ENCODE peak calls at places on chromosomes 1 and 21, in four cellular contexts. J, I, H and T are unnamed samples. For H3K4me1, the result is how much of the 10 kb centered on the place peaks cover.

GRCh38 chr1:25342846-25343245 is 4.7 kb downstream of the TMEM50A start:
- DNase-seq in I (no peak), H (no peak), J (no peak), T (no peak)

GRCh38 chr1:168751195-168751650 is 22.2 kb upstream of the DPT start:
- DNase-seq in I (no peak), H (no peak), J (no peak), T (no peak)

GRCh38 chr1:1511533-1512285 is at the start of gene ATAD3A:
- DNase-seq in J (peak), I (peak), H (peak), T (peak)

GRCh38 chr1:201348211-201348566 is 29.3 kb downstream of the TNNT2 start:
- DNase-seq in I (no peak), J (peak), H (peak), T (no peak)

GRCh38 chr21:38477241-38477640 is 21.0 kb downstream of the ERG start:
- DNase-seq in J (no peak), H (no peak), I (no peak), T (no peak)

GRCh38 chr1:151914076-151914475 is 4.8 kb upstream of the THEM4 start:
- DNase-seq in H (no peak), I (no peak), J (no peak), T (no peak)

GRCh38 chr1:49102752-49103151 is 326.1 kb upstream of the BEND5 start:
- DNase-seq in H (no peak), J (no peak), I (no peak), T (no peak)

GRCh38 chr21:28283652-28284490 is 708.8 kb downstream of the LTN1 start:
- DNase-seq in I (no peak), J (no peak), H (no peak), T (no peak)

GRCh38 chr1:212528501-212528900 is 80.1 kb upstream of the ATF3 start:
- DNase-seq in H (no peak), I (no peak), J (no peak), T (no peak)

GRCh38 chr1:207050428-207050767 is 610 bp downstream of the YOD1 start:
- DNase-seq in J (peak), H (no peak), I (peak), T (no peak)

GRCh38 chr1:36871146-36871971 is 163.0 kb downstream of the GRIK3 start:
- DNase-seq in H (no peak), J (no peak), I (no peak), T (no peak)

GRCh38 chr1:15168479-15168878 is 14.9 kb downstream of the TMEM51 start:
- DNase-seq in J (no peak), I (no peak), H (no peak), T (no peak)

DNA sequence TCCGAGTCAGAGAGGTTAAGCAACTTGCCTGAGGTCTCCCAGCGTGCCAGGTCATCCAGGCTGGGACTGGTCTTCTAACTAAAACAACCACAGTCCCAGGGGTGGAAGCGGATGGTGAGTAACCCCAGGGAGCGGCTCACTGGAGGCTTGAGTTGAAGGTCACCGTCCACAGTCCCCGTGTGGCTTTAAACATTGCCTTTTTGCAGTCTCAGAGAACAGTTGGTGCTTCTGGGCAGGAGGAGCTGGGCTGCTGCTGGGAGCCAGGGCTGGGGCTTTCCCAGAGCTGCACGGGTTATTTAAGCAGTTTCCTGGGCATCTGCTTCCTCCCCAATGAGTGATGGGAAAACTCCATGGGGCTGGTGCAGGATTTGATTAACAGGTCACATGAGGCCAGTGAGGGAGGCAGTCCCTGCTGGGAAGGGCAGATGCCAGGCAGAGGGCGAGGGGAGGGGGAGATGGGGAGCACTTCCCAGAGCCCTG is 12.3 kb downstream of the ARHGEF10L start:
- DNase-seq in H (no peak), J (no peak), I (no peak), T (no peak)
- H3K4me1 ChIP-seq in H (under half), J (half or more), I (under half), T (under half)

GRCh38 chr1:38037481-38037939 is 9.1 kb downstream of the POU3F1 start:
- DNase-seq in H (no peak), J (no peak), I (no peak), T (no peak)
- TF ChIP-seq CTCF in H (no peak), J (peak), I (no peak), T (no peak)

GRCh38 chr1:30739601-30740000 is 16.2 kb upstream of the MATN1 start:
- DNase-seq in J (no peak), H (no peak), I (no peak), T (no peak)

GRCh38 chr1:30742300-30742962 is 15.1 kb downstream of the LAPTM5 start:
- DNase-seq in H (no peak), I (no peak), J (no peak), T (no peak)

GRCh38 chr1:30740251-30740951 is 17.0 kb upstream of the MATN1 start:
- DNase-seq in I (no peak), J (no peak), H (no peak), T (no peak)

GRCh38 chr1:30742963-30743559 is 14.5 kb downstream of the LAPTM5 start:
- DNase-seq in H (no peak), I (no peak), J (no peak), T (no peak)

GRCh38 chr1:30740952-30741894 is 16.4 kb downstream of the LAPTM5 start:
- DNase-seq in I (no peak), J (no peak), H (no peak), T (no peak)
- H3K4me1 ChIP-seq in I (under half), J (under half), H (under half), T (half or more)

GRCh38 chr1:208251015-208251414 is 6.8 kb upstream of the PLXNA2 start:
- DNase-seq in H (no peak), J (no peak), I (no peak), T (no peak)

GRCh38 chr1:208254862-208255261 is 10.7 kb upstream of the PLXNA2 start:
- DNase-seq in I (no peak), J (no peak), H (no peak), T (no peak)

GRCh38 chr1:208253177-208253576 is 9.0 kb upstream of the PLXNA2 start:
- DNase-seq in I (no peak), H (no peak), J (no peak), T (no peak)

GRCh38 chr1:208254376-208254775 is 10.2 kb upstream of the PLXNA2 start:
- DNase-seq in J (no peak), H (no peak), I (no peak), T (no peak)

DNA sequence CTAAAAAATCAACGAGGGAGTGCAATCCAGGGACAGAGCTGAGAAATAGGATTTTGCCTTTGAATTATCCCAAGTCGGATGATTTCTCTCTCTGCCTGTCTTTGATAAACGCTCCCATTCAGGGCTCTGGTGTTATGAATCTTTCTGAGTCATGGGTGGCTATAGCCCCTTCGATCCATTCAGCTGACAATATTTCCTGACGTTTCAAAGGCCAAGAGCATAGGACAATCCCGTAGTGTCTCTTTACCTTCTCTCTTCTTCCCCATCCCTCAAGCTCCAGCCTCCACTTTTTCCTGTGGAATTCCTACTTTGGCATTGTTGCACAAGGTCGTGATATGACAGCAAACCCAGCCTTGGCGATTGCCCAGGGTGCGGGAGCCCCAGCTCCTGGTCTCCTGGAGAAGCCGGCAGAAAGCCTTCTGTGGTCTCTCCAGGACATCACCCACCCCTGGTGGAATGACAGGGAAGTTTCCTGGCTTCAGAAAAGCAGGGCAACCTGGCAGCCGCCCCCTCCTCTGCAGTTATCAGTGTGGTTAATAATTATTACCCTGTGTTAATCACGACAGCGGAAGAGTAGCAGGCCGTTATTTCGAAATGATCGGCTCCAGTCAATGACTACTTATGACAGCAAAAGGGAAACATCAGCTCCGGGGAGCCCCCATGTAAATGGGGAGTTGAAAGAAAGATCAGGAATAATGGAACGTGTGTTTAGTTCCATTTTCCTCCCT is 8.1 kb upstream of the PLXNA2 start:
- DNase-seq in H (no peak), J (peak), I (no peak), T (no peak)
- TF ChIP-seq CTCF in H (no peak), J (no peak), I (no peak), T (no peak)

GRCh38 chr21:15007716-15008296 is 57.0 kb downstream of the NRIP1 start:
- DNase-seq in J (no peak), H (no peak), I (no peak), T (no peak)
- H3K4me1 ChIP-seq in J (under half), H (under half), I (under half), T (under half)